ENCODE peak calls at places on chromosomes 12 and 14, in four cellular contexts. E is GM20000, K is natural killer cell, S is omental fat pad. Z is an unnamed sample.
A peak's percentile ranks its signal among the peaks of the same experiment; 100 is the strongest.

GRCh38 chr14:69043598-69044267 is 64.6 kb upstream of the ACTN1 start:
- DNase-seq in K (no peak), S (no peak), E (no peak), Z (peak; percentile 41)

GRCh38 chr14:54447231-54447692 is 6.1 kb upstream of the CNIH1 start:
- DNase-seq in E (no peak), S (no peak), K (no peak), Z (peak; percentile 92)

GRCh38 chr12:79367016-79367575 is 323.7 kb downstream of the PAWR start:
- DNase-seq in E (no peak), K (no peak), S (no peak), Z (peak; percentile 93)

GRCh38 chr12:53974084-53975018 is at the start of gene HOTAIR:
- DNase-seq in E (peak; percentile 78), S (no peak), K (no peak), Z (no peak)

GRCh38 chr14:106586098-106586704 is 1059.8 kb downstream of the TMEM121 start:
- DNase-seq in S (no peak), K (peak; percentile 60), E (peak; percentile 69), Z (no peak)

GRCh38 chr14:99698642-99699041 is 14.5 kb downstream of the CYP46A1 start:
- DNase-seq in K (no peak), S (no peak), E (no peak), Z (no peak)

GRCh38 chr12:57621497-57622292 is 10.5 kb downstream of the ARHGEF25 start:
- DNase-seq in E (peak; percentile 88), S (peak; percentile 75), K (peak; percentile 61), Z (no peak)

GRCh38 chr12:1503281-1503711 is 91.1 kb downstream of the FBXL14 start:
- DNase-seq in K (no peak), S (no peak), E (no peak), Z (no peak)

GRCh38 chr14:97298331-97298730 is 501.1 kb downstream of the VRK1 start:
- DNase-seq in K (no peak), S (no peak), E (no peak), Z (no peak)

GRCh38 chr12:50258167-50258551 is 25.2 kb downstream of the LIMA1 start:
- DNase-seq in S (no peak), K (no peak), E (no peak), Z (peak; percentile 34)

GRCh38 chr12:95385646-95386045 is 88.3 kb upstream of the METAP2 start:
- DNase-seq in K (no peak), S (no peak), E (no peak), Z (no peak)

DNA sequence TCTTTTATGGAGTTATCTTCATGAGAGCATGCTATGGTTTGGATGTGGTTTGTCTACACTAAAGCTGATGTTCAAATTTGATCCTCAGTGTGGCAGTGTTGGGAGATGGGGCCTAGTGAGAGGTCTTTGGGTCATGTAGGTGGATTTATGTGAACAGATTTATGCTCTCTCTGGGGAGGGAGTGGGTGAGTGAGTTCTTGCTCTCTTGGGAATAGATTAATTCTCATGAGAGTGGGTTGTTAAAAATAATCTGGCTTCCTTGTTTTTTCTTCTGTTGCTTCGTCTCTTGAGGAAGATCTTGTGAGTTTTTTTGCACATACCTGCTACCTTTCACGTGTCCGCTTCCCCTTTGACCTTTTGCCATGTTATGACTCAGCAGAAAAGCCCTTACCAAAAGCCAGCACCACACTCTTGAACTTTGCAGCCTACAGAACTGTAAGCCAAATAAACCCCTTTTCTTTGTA is 20.5 kb downstream of the DERA start:
- DNase-seq in K (no peak), E (no peak), S (no peak), Z (no peak)
- TF ChIP-seq CTCF in K (no peak), E (no peak), S (no peak), Z (no peak)

GRCh38 chr12:120903818-120904773 is at the start of gene SPPL3:
- DNase-seq in E (peak; percentile 98), S (peak; percentile 84), K (peak; percentile 94), Z (peak; percentile 35)
- TF ChIP-seq CTCF in E (no peak), S (no peak), K (no peak), Z (no peak)

GRCh38 chr12:46677749-46678148 is 148.0 kb downstream of the SLC38A4 start:
- DNase-seq in S (no peak), K (no peak), E (no peak), Z (peak; percentile 74)
- TF ChIP-seq CTCF in S (no peak), K (no peak), E (no peak), Z (peak; percentile 51)

GRCh38 chr12:2999265-2999841 is 40.2 kb downstream of the TEAD4 start:
- DNase-seq in E (no peak), K (no peak), S (no peak), Z (no peak)

GRCh38 chr12:2998789-2999264 is 39.6 kb downstream of the TEAD4 start:
- DNase-seq in S (no peak), K (no peak), E (no peak), Z (no peak)

GRCh38 chr12:2997989-2998670 is 38.9 kb downstream of the TEAD4 start:
- DNase-seq in S (no peak), K (no peak), E (no peak), Z (no peak)

GRCh38 chr12:3002636-3003035 is 43.4 kb downstream of the TEAD4 start:
- DNase-seq in S (no peak), K (no peak), E (no peak), Z (peak; percentile 67)

DNA sequence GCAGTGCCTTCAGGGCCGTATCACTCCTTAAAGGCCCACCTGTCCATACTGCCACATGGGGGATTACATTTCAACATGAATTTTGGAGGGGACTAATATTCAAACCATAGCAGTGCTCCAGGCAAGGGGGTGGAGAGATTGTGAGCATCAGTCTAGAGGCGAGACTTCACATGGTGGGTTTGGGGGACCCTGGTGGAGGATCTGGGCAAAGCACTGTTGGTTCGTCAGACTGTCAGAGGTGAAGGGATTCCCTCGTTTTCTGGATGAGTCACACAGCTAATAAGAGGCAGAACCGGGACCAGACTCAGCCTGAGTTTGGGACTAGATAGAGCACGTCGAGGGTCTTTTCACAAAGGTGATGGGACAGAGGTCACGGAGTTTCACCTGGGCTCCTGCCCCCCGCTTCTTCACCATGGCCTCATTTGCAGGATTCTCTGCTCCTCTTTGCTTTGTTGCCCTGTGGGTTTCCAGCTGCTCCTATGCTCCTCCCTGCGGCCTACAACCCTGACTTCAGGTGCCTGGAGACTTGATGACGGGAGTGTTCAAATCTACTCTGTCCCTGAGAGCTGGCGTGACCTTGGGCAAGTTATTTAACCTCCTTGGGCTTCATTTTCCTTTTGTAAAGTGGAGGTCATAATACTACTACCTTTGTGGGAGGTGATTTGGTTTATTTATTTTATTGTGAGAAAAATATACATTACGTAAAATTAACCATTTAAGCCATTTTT is 41.5 kb downstream of the TEAD4 start:
- DNase-seq in S (no peak), K (no peak), E (no peak), Z (no peak)
- TF ChIP-seq CTCF in S (no peak), K (no peak), E (no peak), Z (peak; percentile 11)

GRCh38 chr14:40164083-40164482 is 731.9 kb upstream of the FBXO33 start:
- DNase-seq in K (no peak), E (no peak), S (no peak), Z (no peak)
- TF ChIP-seq CTCF in K (no peak), E (no peak), S (no peak), Z (no peak)

DNA sequence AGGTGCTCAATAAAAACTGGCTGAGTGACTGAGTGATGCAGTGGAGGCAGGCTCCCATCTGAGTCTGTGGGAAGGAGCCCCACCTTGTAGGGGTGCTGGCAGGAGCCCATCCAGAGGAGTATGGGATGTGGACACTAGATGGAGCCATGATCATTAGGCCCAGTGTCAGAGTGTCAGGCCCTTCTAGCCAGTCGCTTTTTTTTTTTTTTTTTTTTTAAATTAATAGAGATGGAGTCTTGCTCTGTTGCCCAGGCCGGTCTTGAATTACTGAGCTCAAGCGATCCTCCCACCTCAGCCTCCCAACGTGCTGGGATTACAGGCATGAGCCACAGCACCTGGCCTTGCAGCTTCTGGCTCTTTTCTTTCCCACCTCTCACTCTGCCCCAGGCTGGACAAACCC is 11.5 kb downstream of the RITA1 start:
- DNase-seq in E (peak; percentile 89), K (no peak), S (peak; percentile 37), Z (peak; percentile 70)
- TF ChIP-seq CTCF in E (peak; percentile 38), K (peak; percentile 48), S (no peak), Z (peak; percentile 82)

DNA sequence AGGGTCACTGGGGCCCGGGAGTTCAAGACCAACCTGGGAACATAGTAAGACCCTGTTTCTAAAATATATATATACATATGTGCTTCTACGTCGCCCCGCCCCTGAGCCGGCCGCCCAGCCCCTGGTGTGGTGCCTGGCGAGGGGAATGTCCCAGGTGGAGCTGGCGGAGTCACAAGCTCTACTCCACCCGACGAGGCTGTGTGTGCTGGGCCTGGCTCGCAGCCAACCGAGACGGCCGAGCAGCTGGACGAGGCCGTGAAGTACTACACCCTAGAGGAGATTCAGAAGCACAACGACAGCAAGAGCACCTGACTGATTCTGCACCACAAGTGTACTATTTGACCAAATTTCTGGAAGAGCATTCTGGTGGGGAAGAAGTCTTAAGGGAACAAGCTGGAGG is 22.1 kb upstream of the ITPK1 start:
- DNase-seq in S (no peak), E (no peak), K (no peak), Z (no peak)
- TF ChIP-seq CTCF in S (no peak), E (no peak), K (no peak), Z (peak; percentile 30)

GRCh38 chr12:68113644-68114043 is 45.9 kb downstream of the IFNG start:
- DNase-seq in E (no peak), K (no peak), S (no peak), Z (no peak)
- TF ChIP-seq CTCF in E (peak; percentile 38), K (peak; percentile 34), S (no peak), Z (peak; percentile 45)

DNA sequence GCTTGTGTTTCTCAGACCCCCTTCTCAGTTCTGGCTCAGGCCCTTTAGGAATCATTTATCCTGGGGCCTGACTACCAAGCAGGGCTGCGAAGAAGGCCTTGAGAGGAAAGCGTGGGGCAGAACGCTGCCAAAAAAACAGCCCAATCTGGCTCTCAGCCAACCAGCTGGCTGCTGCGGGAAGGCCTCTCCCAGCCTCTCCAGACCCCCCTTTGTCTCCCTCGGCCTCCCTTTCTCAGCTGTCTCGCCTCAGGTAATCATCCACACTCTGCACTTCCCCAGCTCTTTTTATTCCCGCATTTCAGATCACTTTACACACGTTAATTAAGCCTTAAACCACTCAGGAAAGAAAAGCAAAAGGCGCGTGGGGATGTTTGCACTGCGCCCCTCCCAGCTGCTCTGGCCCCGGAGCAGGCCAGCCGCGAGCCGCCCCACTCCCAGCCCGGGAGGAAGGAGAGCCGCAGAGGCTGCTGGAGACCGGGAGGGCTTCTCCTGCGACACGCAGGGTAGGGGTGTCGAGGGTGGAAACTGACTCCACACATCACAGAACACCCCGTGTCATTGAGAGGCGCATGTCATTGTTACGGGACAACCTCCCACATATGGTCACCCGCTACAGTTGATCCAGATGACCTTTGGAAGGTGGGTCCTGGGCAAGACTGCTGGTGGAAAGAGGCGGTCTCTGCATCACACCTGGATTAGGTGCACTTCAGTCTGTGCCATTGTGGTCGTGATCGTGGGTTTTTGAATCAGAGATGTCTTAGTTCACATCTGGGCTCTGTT is 208.4 kb upstream of the FOXN3 start:
- DNase-seq in E (no peak), S (no peak), K (no peak), Z (no peak)
- TF ChIP-seq CTCF in E (no peak), S (no peak), K (no peak), Z (no peak)

DNA sequence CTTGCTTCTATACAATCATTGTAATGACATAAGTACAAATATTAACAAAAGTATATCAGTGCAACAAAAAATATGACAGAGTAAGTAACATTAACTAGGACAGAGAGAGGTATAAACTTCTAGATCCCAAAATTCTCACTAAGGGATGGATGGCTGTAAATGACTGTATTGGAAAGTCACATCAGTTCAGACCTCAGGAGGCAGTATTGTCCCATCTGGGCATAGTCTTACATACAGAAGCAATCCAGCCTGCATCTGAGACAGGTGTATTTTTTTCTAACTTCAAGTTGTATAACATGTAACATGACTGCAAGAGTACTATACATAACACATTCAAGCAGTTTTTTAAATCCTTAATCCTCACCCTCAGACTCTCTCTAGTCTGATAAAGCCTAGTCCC is 99.0 kb downstream of the GARIN6 start:
- DNase-seq in K (no peak), S (no peak), E (no peak), Z (no peak)
- TF ChIP-seq CTCF in K (no peak), S (no peak), E (no peak), Z (no peak)